ENCODE peak calls at places on chromosomes 16 and 17, in five cellular contexts. U is mesenchymal stem cell, L is mesendoderm, T is neuronal stem cell, E is IMR-90. J is an unnamed sample.
A peak's percentile ranks its signal among the peaks of the same experiment; 100 is the strongest.

GRCh38 chr17:75941442-75941819 is 589 bp upstream of the FBF1 start:
- DNase-seq in U (no peak), L (no peak), T (no peak), E (no peak), J (no peak)

GRCh38 chr16:50278251-50278650 is 11.9 kb downstream of the ADCY7 start:
- DNase-seq in U (no peak), L (no peak), T (no peak), E (no peak), J (no peak)

GRCh38 chr17:1985686-1986085 is 39.4 kb downstream of the RTN4RL1 start:
- DNase-seq in U (no peak), L (peak; percentile 97), T (no peak), E (no peak), J (peak; percentile 90)

GRCh38 chr16:1818873-1819525 is 7.6 kb downstream of the HAGH start:
- DNase-seq in U (no peak), L (no peak), T (no peak), E (no peak), J (no peak)

GRCh38 chr17:2364132-2365116 is 27.1 kb downstream of the SGSM2 start:
- DNase-seq in U (no peak), L (no peak), T (no peak), E (no peak), J (no peak)

GRCh38 chr17:73017653-73018052 is 74.8 kb downstream of the SLC39A11 start:
- DNase-seq in U (peak; percentile 58), L (no peak), T (no peak), E (peak; percentile 86), J (no peak)

GRCh38 chr16:82629441-82630027 is 2.8 kb downstream of the CDH13 start:
- DNase-seq in U (peak; percentile 85), L (peak; percentile 93), T (no peak), E (peak; percentile 34), J (no peak)

GRCh38 chr17:74922172-74922571 is 883 bp downstream of the USH1G start:
- DNase-seq in U (no peak), L (no peak), T (no peak), E (no peak), J (peak; percentile 25)

GRCh38 chr16:17470871-17471744 is at the start of gene XYLT1:
- DNase-seq in U (no peak), L (peak; percentile 65), T (no peak), E (peak; percentile 94), J (peak; percentile 71)

GRCh38 chr16:24995469-24995868 is 19.7 kb downstream of the ARHGAP17 start:
- DNase-seq in U (no peak), L (no peak), T (no peak), E (no peak), J (no peak)

GRCh38 chr16:17831330-17831729 is 360.6 kb upstream of the XYLT1 start:
- DNase-seq in U (no peak), L (peak; percentile 42), T (no peak), E (no peak), J (peak; percentile 31)

GRCh38 chr16:71230122-71230845 is at the start of gene HYDIN:
- DNase-seq in U (peak; percentile 27), L (peak; percentile 97), T (peak; percentile 88), E (peak; percentile 30), J (peak; percentile 95)

GRCh38 chr16:19689342-19689741 is 28.7 kb downstream of the KNOP1 start:
- DNase-seq in U (no peak), L (no peak), T (no peak), E (no peak), J (no peak)

GRCh38 chr17:32659419-32659842 is 172.6 kb downstream of the CDK5R1 start:
- DNase-seq in U (peak; percentile 58), L (peak; percentile 62), T (peak; percentile 70), E (peak; percentile 55), J (peak; percentile 80)

GRCh38 chr17:57440522-57441269 is 184.4 kb downstream of the MSI2 start:
- DNase-seq in U (peak; percentile 92), L (peak; percentile 93), T (peak; percentile 51), E (peak; percentile 88), J (peak; percentile 87)

GRCh38 chr17:59342681-59343127 is 11.2 kb downstream of the YPEL2 start:
- DNase-seq in U (no peak), L (no peak), T (no peak), E (no peak), J (no peak)

GRCh38 chr16:4172070-4172469 is 55.8 kb upstream of the ADCY9 start:
- DNase-seq in U (peak; percentile 54), L (no peak), T (no peak), E (peak; percentile 86), J (no peak)

GRCh38 chr17:2749784-2750181 is 331 bp upstream of the CCDC92B start:
- DNase-seq in U (peak; percentile 62), L (peak; percentile 85), T (peak; percentile 85), E (peak; percentile 57), J (peak; percentile 93)

GRCh38 chr16:64478258-64478906 is 643.5 kb downstream of the CDH11 start:
- DNase-seq in U (peak; percentile 57), L (no peak), T (no peak), E (peak; percentile 54), J (no peak)

GRCh38 chr16:83806036-83806435 is 1.7 kb upstream of the HSBP1 start:
- DNase-seq in U (no peak), L (no peak), T (no peak), E (no peak), J (no peak)

GRCh38 chr17:72110953-72111339 is 9.9 kb upstream of the SOX9 start:
- DNase-seq in U (no peak), L (no peak), T (no peak), E (no peak), J (no peak)

GRCh38 chr17:48462946-48463345 is 32.9 kb upstream of the SKAP1 start:
- DNase-seq in U (no peak), L (no peak), T (no peak), E (no peak), J (no peak)

GRCh38 chr16:4450921-4451619 is 23.4 kb downstream of the NMRAL1 start:
- DNase-seq in U (no peak), L (peak; percentile 30), T (no peak), E (no peak), J (no peak)

DNA sequence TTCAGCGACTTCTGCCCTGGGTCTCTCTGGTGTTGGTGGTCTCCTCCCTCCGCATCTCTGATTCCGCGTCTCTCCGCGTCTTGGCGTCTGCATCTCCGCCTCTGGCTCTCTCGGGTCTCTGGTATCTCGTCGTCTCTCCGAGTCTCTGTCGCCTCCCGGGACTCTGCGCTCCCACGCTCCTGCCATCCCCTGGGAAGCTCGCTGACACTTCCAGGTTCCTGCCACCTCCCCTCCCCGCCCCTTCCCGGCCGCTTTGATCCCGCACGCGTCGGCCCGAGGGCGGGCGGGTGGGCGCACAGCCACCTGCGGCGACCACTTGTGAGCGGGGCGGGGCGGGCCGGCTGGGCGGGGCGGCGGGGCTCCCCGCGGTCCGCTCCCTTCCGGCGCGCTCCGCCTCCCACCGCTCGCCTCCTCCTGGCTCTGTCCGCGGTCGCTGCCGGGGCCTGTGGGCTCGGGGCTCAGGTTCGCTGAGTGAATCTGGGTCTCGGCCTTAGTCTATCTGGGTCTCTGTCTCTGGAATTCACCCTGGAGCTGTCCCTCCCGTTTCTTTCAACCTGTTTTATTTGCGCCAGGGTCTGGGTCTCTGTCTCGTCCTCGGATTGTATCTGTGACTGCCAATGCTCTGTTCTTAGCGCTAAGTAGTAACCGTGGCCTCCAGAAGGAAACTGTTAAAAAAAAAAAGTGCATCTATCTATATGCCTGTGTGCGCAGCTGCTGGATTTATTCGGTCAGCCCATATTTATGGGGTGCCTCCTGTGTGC is 2.6 kb upstream of the HES7 start:
- DNase-seq in U (peak; percentile 65), L (peak; percentile 45), T (peak; percentile 59), E (peak; percentile 52), J (peak; percentile 75)
- H3K27me3 ChIP-seq in U (peaks cover 23% of the 10 kb centered on the region), L (peaks cover 20% of the 10 kb centered on the region), T (peaks cover 49% of the 10 kb centered on the region), E (no peaks in the 10 kb centered on the region), J (peaks cover 34% of the 10 kb centered on the region)

DNA sequence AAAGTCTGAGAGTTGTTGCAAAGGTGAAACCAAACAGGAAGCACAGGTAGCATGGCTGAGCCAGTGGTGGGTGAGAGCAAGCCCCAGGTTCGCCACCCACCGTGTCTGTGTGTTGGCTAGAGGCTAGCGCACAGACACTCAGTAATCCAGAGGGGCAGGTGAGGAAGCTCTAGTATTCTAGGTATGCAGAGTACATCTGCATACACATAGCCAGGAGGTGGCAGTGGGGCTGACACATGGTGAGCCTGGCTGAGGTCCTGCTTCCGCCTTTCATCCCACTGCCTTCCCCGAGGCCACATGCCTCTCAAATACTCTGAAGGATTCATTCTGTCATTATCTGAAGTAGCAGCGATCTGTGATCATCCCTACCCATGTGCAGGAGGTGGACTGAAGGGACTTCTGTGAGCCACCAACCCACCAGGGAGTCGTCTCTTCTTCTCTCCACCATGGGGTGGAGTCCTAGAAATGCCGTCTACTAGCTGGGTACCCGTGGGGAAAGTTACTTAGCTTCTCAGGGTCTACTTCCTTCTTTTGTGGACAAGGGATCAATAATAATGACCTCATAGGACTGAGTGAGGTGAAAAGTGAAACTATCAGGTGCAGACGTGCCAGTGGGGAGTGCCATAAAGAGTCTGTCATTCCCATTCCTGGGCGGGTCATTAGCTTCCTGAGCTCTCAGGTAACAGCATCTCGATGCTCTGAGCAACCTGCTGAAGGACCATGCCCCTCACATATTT is 36.0 kb upstream of the ICAM2 start:
- DNase-seq in U (no peak), L (peak; percentile 97), T (no peak), E (no peak), J (peak; percentile 89)
- H4K8ac ChIP-seq in U (no peak overlapping the region), L (no peak overlapping the region), T (no peak overlapping the region), E (no peak overlapping the region), J (no peak overlapping the region)

GRCh38 chr16:30666681-30667080 is 8.4 kb downstream of the FBRS start:
- DNase-seq in U (no peak), L (no peak), T (no peak), E (peak; percentile 18), J (no peak)
- H3K27me3 ChIP-seq in U (no peaks in the 10 kb centered on the region), L (no peaks in the 10 kb centered on the region), T (no peaks in the 10 kb centered on the region), E (no peaks in the 10 kb centered on the region), J (peaks cover 28% of the 10 kb centered on the region)

GRCh38 chr16:66973716-66974115 is 12.7 kb downstream of the CES3 start:
- DNase-seq in U (no peak), L (no peak), T (no peak), E (no peak), J (no peak)
- H4K8ac ChIP-seq in U (no peak overlapping the region), L (no peak overlapping the region), T (no peak overlapping the region), E (no peak overlapping the region), J (no peak overlapping the region)

GRCh38 chr16:86985656-86986030 is 331.5 kb downstream of the C16orf95 start:
- DNase-seq in U (no peak), L (no peak), T (no peak), E (no peak), J (no peak)
- H3K27me3 ChIP-seq in U (no peaks in the 10 kb centered on the region), L (no peaks in the 10 kb centered on the region), T (no peaks in the 10 kb centered on the region), E (peaks cover 4% of the 10 kb centered on the region), J (no peaks in the 10 kb centered on the region)

DNA sequence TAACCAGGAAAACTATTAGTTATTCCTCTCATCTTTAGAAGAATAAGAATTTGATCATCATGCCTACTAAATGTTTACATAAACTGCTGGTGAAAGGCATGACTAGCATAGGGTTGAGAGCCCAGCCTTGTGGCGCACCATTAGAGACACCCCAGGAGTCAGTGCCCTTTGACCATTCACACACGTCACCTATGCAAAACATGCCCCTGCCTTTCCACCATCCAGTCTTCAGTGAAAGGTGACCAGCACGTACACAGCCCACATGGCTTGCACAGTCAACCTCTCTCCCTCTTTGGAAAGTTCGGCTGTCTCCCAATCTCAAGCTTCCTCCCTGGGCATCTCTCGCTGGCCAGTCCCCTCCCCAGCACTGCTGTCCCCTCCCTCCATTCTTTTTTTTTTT is 150.3 kb downstream of the ENGASE start:
- DNase-seq in U (no peak), L (no peak), T (no peak), E (no peak), J (no peak)
- H4K8ac ChIP-seq in U (no peak overlapping the region), L (no peak overlapping the region), T (no peak overlapping the region), E (no peak overlapping the region), J (no peak overlapping the region)

GRCh38 chr16:73033271-73033998 is 14.5 kb downstream of the ZFHX3 start:
- DNase-seq in U (peak; percentile 63), L (peak; percentile 84), T (no peak), E (no peak), J (peak; percentile 96)
- H3K27me3 ChIP-seq in U (no peaks in the 10 kb centered on the region), L (peaks cover 37% of the 10 kb centered on the region), T (peaks cover 28% of the 10 kb centered on the region), E (no peaks in the 10 kb centered on the region), J (peaks cover 79% of the 10 kb centered on the region)

J was measured in H9.